ENCODE peak calls at places on chromosomes 3 and 15, in six cellular contexts. One of them, this sample, is unnamed.

GRCh38 chr3:35446896-35447295 is 192.4 kb upstream of the ARPP21 start:
- DNase-seq in Kasumi-1: no peak
- DNase-seq in cardiac fibroblast: no peak
- DNase-seq in myocyte: peak; percentile 57
- DNase-seq in activated T-cell treated with anti-CD3 and anti-CD28 coated beads, Interleukin-2, amount 50 U/mL, for 24 hours: no peak
- DNase-seq in T-helper 17 cell: no peak
- DNase-seq in this sample: no peak

GRCh38 chr15:79007066-79007465 is 62.2 kb upstream of the CTSH start:
- DNase-seq in Kasumi-1: peak; percentile 40
- DNase-seq in cardiac fibroblast: peak; percentile 55
- DNase-seq in myocyte: peak; percentile 93
- DNase-seq in activated T-cell treated with anti-CD3 and anti-CD28 coated beads, Interleukin-2, amount 50 U/mL, for 24 hours: no peak
- DNase-seq in T-helper 17 cell: no peak
- DNase-seq in this sample: no peak

GRCh38 chr3:32713181-32713580 is 28.2 kb downstream of the CNOT10 start:
- DNase-seq in Kasumi-1: no peak
- DNase-seq in cardiac fibroblast: no peak
- DNase-seq in myocyte: no peak
- DNase-seq in activated T-cell treated with anti-CD3 and anti-CD28 coated beads, Interleukin-2, amount 50 U/mL, for 24 hours: no peak
- DNase-seq in T-helper 17 cell: no peak
- DNase-seq in this sample: no peak

GRCh38 chr3:1600206-1600605 is 498.5 kb upstream of the CNTN4 start:
- DNase-seq in Kasumi-1: no peak
- DNase-seq in cardiac fibroblast: no peak
- DNase-seq in myocyte: no peak
- DNase-seq in activated T-cell treated with anti-CD3 and anti-CD28 coated beads, Interleukin-2, amount 50 U/mL, for 24 hours: no peak
- DNase-seq in T-helper 17 cell: no peak
- DNase-seq in this sample: no peak

GRCh38 chr15:74523982-74524381 is 17.0 kb upstream of the ARID3B start:
- DNase-seq in Kasumi-1: no peak
- DNase-seq in cardiac fibroblast: no peak
- DNase-seq in myocyte: no peak
- DNase-seq in activated T-cell treated with anti-CD3 and anti-CD28 coated beads, Interleukin-2, amount 50 U/mL, for 24 hours: no peak
- DNase-seq in T-helper 17 cell: no peak
- DNase-seq in this sample: no peak

GRCh38 chr3:11554236-11554610 is 89.5 kb downstream of the VGLL4 start:
- DNase-seq in Kasumi-1: no peak
- DNase-seq in cardiac fibroblast: no peak
- DNase-seq in myocyte: no peak
- DNase-seq in activated T-cell treated with anti-CD3 and anti-CD28 coated beads, Interleukin-2, amount 50 U/mL, for 24 hours: no peak
- DNase-seq in T-helper 17 cell: no peak
- DNase-seq in this sample: no peak

GRCh38 chr3:187968883-187969580 is 184.9 kb upstream of the LPP start:
- DNase-seq in Kasumi-1: no peak
- DNase-seq in cardiac fibroblast: peak; percentile 88
- DNase-seq in myocyte: no peak
- DNase-seq in activated T-cell treated with anti-CD3 and anti-CD28 coated beads, Interleukin-2, amount 50 U/mL, for 24 hours: no peak
- DNase-seq in T-helper 17 cell: no peak
- DNase-seq in this sample: no peak

GRCh38 chr15:62783303-62783957 is 259.1 kb upstream of the TPM1 start:
- DNase-seq in Kasumi-1: no peak
- DNase-seq in cardiac fibroblast: peak; percentile 93
- DNase-seq in myocyte: peak; percentile 80
- DNase-seq in activated T-cell treated with anti-CD3 and anti-CD28 coated beads, Interleukin-2, amount 50 U/mL, for 24 hours: no peak
- DNase-seq in T-helper 17 cell: no peak
- DNase-seq in this sample: no peak

This sample was measured in anterior cingulate cortex.